ENCODE peak calls at places on chromosomes 12 and 14, in eight cellular contexts. I is sciatic nerve; M is activated T-cell treated with anti-CD3 and anti-CD28 coated beads, Interleukin-2, amount 50 U/mL, for 72 hours; J is GM23248; N is heart right ventricle; Y is GM23338; O is KG1; S is NCI-H1930. Z is an unnamed sample.

GRCh38 chr14:53880761-53881160 is 75.9 kb downstream of the BMP4 start:
- DNase-seq in I (no peak), M (no peak), J (no peak), N (no peak), Y (no peak), O (no peak), S (no peak), Z (no peak)

GRCh38 chr12:64679487-64679983 is 69.2 kb downstream of the RASSF3 start:
- DNase-seq in I (peak; percentile 68), M (peak; percentile 70), J (peak; percentile 88), N (peak; percentile 68), Y (no peak), O (no peak), S (no peak), Z (peak; percentile 73)

GRCh38 chr14:103073876-103074698 is 9.9 kb upstream of the LBHD2 start:
- DNase-seq in I (peak; percentile 51), M (no peak), J (peak; percentile 53), N (no peak), Y (no peak), O (no peak), S (no peak), Z (no peak)

GRCh38 chr12:96093543-96094196 is 58.3 kb upstream of the LTA4H start:
- DNase-seq in I (no peak), M (no peak), J (no peak), N (no peak), Y (no peak), O (no peak), S (no peak), Z (no peak)

GRCh38 chr12:95548539-95549391 is 2.5 kb downstream of the USP44 start:
- DNase-seq in I (peak; percentile 77), M (peak; percentile 82), J (peak; percentile 48), N (peak; percentile 48), Y (peak; percentile 82), O (no peak), S (peak; percentile 68), Z (peak; percentile 48)

GRCh38 chr14:96122496-96122895 is 82.1 kb upstream of the BDKRB2 start:
- DNase-seq in I (no peak), M (no peak), J (peak; percentile 58), N (no peak), Y (no peak), O (no peak), S (no peak), Z (peak; percentile 50)

GRCh38 chr12:52278530-52278929 is 4.1 kb downstream of the KRT86 start:
- DNase-seq in I (no peak), M (no peak), J (no peak), N (no peak), Y (peak; percentile 34), O (no peak), S (no peak), Z (no peak)

GRCh38 chr14:67059576-67059975 is 129.7 kb upstream of the GARIN2 start:
- DNase-seq in I (no peak), M (no peak), J (no peak), N (no peak), Y (no peak), O (no peak), S (no peak), Z (no peak)

GRCh38 chr12:22257100-22257499 is 77.4 kb downstream of the ST8SIA1 start:
- DNase-seq in I (no peak), M (no peak), J (no peak), N (no peak), Y (no peak), O (no peak), S (no peak), Z (no peak)

GRCh38 chr12:49088190-49088931 is 6.2 kb downstream of the DHH start:
- DNase-seq in I (peak; percentile 85), M (peak; percentile 77), J (peak; percentile 88), N (peak; percentile 61), Y (peak; percentile 93), O (peak; percentile 46), S (peak; percentile 88), Z (peak; percentile 78)

GRCh38 chr14:89723930-89724915 is 230.3 kb downstream of the EFCAB11 start:
- DNase-seq in I (no peak), M (no peak), J (peak; percentile 31), N (no peak), Y (no peak), O (no peak), S (no peak), Z (no peak)

GRCh38 chr12:47721431-47721973 is 3.8 kb downstream of the ENDOU start:
- DNase-seq in I (no peak), M (no peak), J (no peak), N (no peak), Y (no peak), O (no peak), S (no peak), Z (peak; percentile 36)

GRCh38 chr12:122403115-122403770 is 19.2 kb downstream of the CLIP1 start:
- DNase-seq in I (no peak), M (peak; percentile 30), J (no peak), N (no peak), Y (no peak), O (no peak), S (no peak), Z (no peak)

GRCh38 chr12:74790958-74791357 is 253.3 kb downstream of the ATXN7L3B start:
- DNase-seq in I (no peak), M (no peak), J (no peak), N (no peak), Y (peak; percentile 7), O (no peak), S (no peak), Z (no peak)

GRCh38 chr12:106289196-106289681 is 13.3 kb upstream of the TCP11L2 start:
- DNase-seq in I (no peak), M (no peak), J (peak; percentile 55), N (no peak), Y (no peak), O (no peak), S (no peak), Z (no peak)

GRCh38 chr12:92431146-92431545 is 271.6 kb upstream of the PLEKHG7 start:
- DNase-seq in I (no peak), M (peak; percentile 7), J (no peak), N (peak; percentile 22), Y (peak; percentile 32), O (no peak), S (no peak), Z (no peak)

GRCh38 chr14:61498303-61498702 is 176.9 kb downstream of the PRKCH start:
- DNase-seq in I (no peak), M (no peak), J (no peak), N (no peak), Y (no peak), O (no peak), S (no peak), Z (no peak)

GRCh38 chr12:51307655-51308593 is 16.1 kb downstream of the BIN2 start:
- DNase-seq in I (no peak), M (no peak), J (peak; percentile 94), N (no peak), Y (no peak), O (no peak), S (no peak), Z (no peak)

GRCh38 chr12:31368666-31369361 is 42.9 kb upstream of the SINHCAF start:
- DNase-seq in I (no peak), M (no peak), J (no peak), N (no peak), Y (peak; percentile 71), O (no peak), S (no peak), Z (no peak)

GRCh38 chr14:55446833-55447232 is 6.4 kb upstream of the TBPL2 start:
- DNase-seq in I (no peak), M (no peak), J (peak; percentile 93), N (no peak), Y (no peak), O (no peak), S (no peak), Z (no peak)

GRCh38 chr12:3832738-3833137 is 40.5 kb downstream of the PARP11 start:
- DNase-seq in I (no peak), M (no peak), J (peak; percentile 17), N (no peak), Y (no peak), O (no peak), S (no peak), Z (no peak)

GRCh38 chr12:6792522-6793201 is 3.3 kb downstream of the CD4 start:
- DNase-seq in I (no peak), M (no peak), J (no peak), N (no peak), Y (no peak), O (peak; percentile 58), S (no peak), Z (no peak)

GRCh38 chr14:29043751-29044150 is 277.2 kb downstream of the FOXG1 start:
- DNase-seq in I (no peak), M (no peak), J (no peak), N (no peak), Y (no peak), O (no peak), S (no peak), Z (no peak)

GRCh38 chr14:65352964-65353530 is 59.5 kb upstream of the FUT8 start:
- DNase-seq in I (no peak), M (peak; percentile 54), J (peak; percentile 54), N (no peak), Y (no peak), O (no peak), S (no peak), Z (no peak)

GRCh38 chr12:122184522-122184921 is 1.6 kb downstream of the LRRC43 start:
- DNase-seq in I (no peak), M (no peak), J (no peak), N (no peak), Y (no peak), O (peak; percentile 30), S (no peak), Z (no peak)

GRCh38 chr12:93990832-93991748 is 157.3 kb upstream of the PLXNC1 start:
- DNase-seq in I (no peak), M (no peak), J (peak; percentile 86), N (peak; percentile 41), Y (peak; percentile 85), O (no peak), S (no peak), Z (peak; percentile 53)

Z was measured in ureter.